ENCODE peak calls at places on chromosomes 11 and 22, in four cellular contexts. L is K562, E is GM12878, V is HepG2. S is an unnamed sample. For H4K20me1, the result is how much of the 10 kb centered on the place peaks cover.

GRCh38 chr11:5486003-5486402 is 2.5 kb upstream of the OR52D1 start:
- DNase-seq in E (no peak), L (no peak), V (no peak), S (no peak)

GRCh38 chr11:17343907-17344306 is 7.7 kb upstream of the NCR3LG1 start:
- DNase-seq in L (no peak), V (no peak), E (no peak), S (no peak)

GRCh38 chr22:40472036-40472435 is 101.6 kb downstream of the SGSM3 start:
- DNase-seq in L (no peak), E (no peak), V (no peak), S (no peak)

GRCh38 chr22:38176170-38176741 is 5.4 kb downstream of the PLA2G6 start:
- DNase-seq in E (peak), V (no peak), L (no peak), S (peak)

GRCh38 chr11:82719316-82719715 is 14.3 kb downstream of the FAM181B start:
- DNase-seq in V (no peak), L (no peak), E (no peak), S (no peak)

GRCh38 chr22:23286296-23286695 is 106.0 kb downstream of the BCR start:
- DNase-seq in E (no peak), L (peak), V (no peak), S (no peak)

GRCh38 chr11:59875856-59876519 is 2.6 kb upstream of the OOSP3 start:
- DNase-seq in E (no peak), V (peak), L (no peak), S (no peak)

GRCh38 chr11:14422052-14422813 is 63.2 kb upstream of the RRAS2 start:
- DNase-seq in V (peak), L (peak), E (no peak), S (peak)

GRCh38 chr22:22988785-22989184 is 81.5 kb upstream of the GNAZ start:
- DNase-seq in L (no peak), E (no peak), V (no peak), S (no peak)

GRCh38 chr11:69840371-69841169 is 21.4 kb upstream of the FGF3 start:
- DNase-seq in L (no peak), E (no peak), V (no peak), S (no peak)

GRCh38 chr11:71580057-71581003 is 2.3 kb downstream of the KRTAP5-11 start:
- DNase-seq in E (no peak), V (peak), L (peak), S (peak)

GRCh38 chr11:66849501-66850234 is 6.4 kb downstream of the RCE1 start:
- DNase-seq in V (no peak), E (no peak), L (no peak), S (no peak)

GRCh38 chr22:44426981-44427380 is 71.1 kb downstream of the RTL6 start:
- DNase-seq in V (no peak), E (no peak), L (no peak), S (no peak)

GRCh38 chr22:24140357-24140756 is 40.9 kb upstream of the SUSD2 start:
- DNase-seq in V (no peak), E (no peak), L (no peak), S (no peak)

GRCh38 chr11:125253289-125253688 is 88.7 kb downstream of the PKNOX2 start:
- DNase-seq in V (no peak), E (no peak), L (no peak), S (no peak)

GRCh38 chr11:112977620-112978212 is 16.5 kb downstream of the NCAM1 start:
- DNase-seq in E (no peak), L (peak), V (no peak), S (no peak)

GRCh38 chr11:19829109-19829790 is 116.6 kb downstream of the NAV2 start:
- DNase-seq in L (no peak), E (no peak), V (no peak), S (peak)

GRCh38 chr11:132982769-132983168 is 549.5 kb downstream of the OPCML start:
- DNase-seq in E (no peak), V (no peak), L (no peak), S (no peak)

GRCh38 chr11:32411937-32412615 is 23.3 kb downstream of the WT1 start:
- DNase-seq in E (no peak), V (no peak), L (no peak), S (no peak)

GRCh38 chr11:7490054-7490453 is 4.7 kb downstream of the OLFML1 start:
- DNase-seq in L (no peak), E (no peak), V (no peak), S (no peak)

GRCh38 chr22:20786536-20786979 is 12.6 kb downstream of the SERPIND1 start:
- DNase-seq in L (no peak), E (no peak), V (no peak), S (no peak)

GRCh38 chr22:45863981-45864751 is 112.8 kb downstream of the WNT7B start:
- DNase-seq in L (peak), E (no peak), V (peak), S (peak)

GRCh38 chr22:41367039-41367679 is 14.6 kb upstream of the TEF start:
- DNase-seq in E (no peak), V (peak), L (peak), S (peak)

GRCh38 chr11:111162306-111162705 is 83.2 kb upstream of the POU2AF2 start:
- DNase-seq in L (no peak), E (no peak), V (no peak), S (no peak)

GRCh38 chr11:126426126-126426525 is 70.6 kb downstream of the ST3GAL4 start:
- DNase-seq in V (no peak), L (no peak), E (no peak), S (no peak)

GRCh38 chr11:120183701-120184141 is 27.1 kb upstream of the OAF start:
- DNase-seq in E (no peak), V (no peak), L (no peak), S (no peak)

GRCh38 chr22:47357493-47357892 is 595.0 kb downstream of the TBC1D22A start:
- DNase-seq in E (no peak), L (no peak), V (no peak), S (no peak)

GRCh38 chr22:46776876-46777608 is 14.6 kb downstream of the TBC1D22A start:
- DNase-seq in V (no peak), E (no peak), L (no peak), S (no peak)

GRCh38 chr11:77413850-77414249 is 60.0 kb downstream of the PAK1 start:
- DNase-seq in V (no peak), L (no peak), E (no peak), S (no peak)

GRCh38 chr11:61691378-61692156 is 11.4 kb downstream of the DAGLA start:
- DNase-seq in E (no peak), V (no peak), L (no peak), S (no peak)

GRCh38 chr11:84420261-84420660 is 1134.1 kb upstream of the CCDC90B start:
- DNase-seq in E (no peak), V (no peak), L (no peak), S (no peak)

GRCh38 chr11:23112987-23113886 is 253.0 kb upstream of the CCDC179 start:
- DNase-seq in V (peak), E (no peak), L (peak), S (peak)

GRCh38 chr11:36354221-36355003 is 58.3 kb downstream of the PRR5L start:
- DNase-seq in L (no peak), V (no peak), E (peak), S (no peak)
- TF ChIP-seq MYC in L (no peak), V (no peak), E (no peak), S (no peak)

GRCh38 chr11:94152678-94153065 is 24.0 kb downstream of the PANX1 start:
- DNase-seq in V (no peak), L (no peak), E (no peak), S (no peak)
- H4K20me1 ChIP-seq in V (under half), L (under half), E (under half), S (under half)

GRCh38 chr11:44463751-44464150 is 101.7 kb upstream of the CD82 start:
- DNase-seq in E (no peak), V (no peak), L (no peak), S (no peak)
- TF ChIP-seq MYC in E (no peak), V (no peak), L (no peak), S (no peak)

GRCh38 chr11:94544582-94544831 is 786 bp downstream of the FUT4 start:
- DNase-seq in V (no peak), E (no peak), L (no peak), S (no peak)

GRCh38 chr11:94543695-94544581 is at the start of gene FUT4:
- DNase-seq in V (peak), L (peak), E (no peak), S (peak)

GRCh38 chr11:94546886-94547285 is 3.2 kb downstream of the FUT4 start:
- DNase-seq in V (no peak), L (no peak), E (no peak), S (no peak)

GRCh38 chr11:94545641-94546470 is 2.1 kb downstream of the FUT4 start:
- DNase-seq in V (no peak), E (no peak), L (no peak), S (no peak)

GRCh38 chr11:94544832-94545640 is 1.3 kb downstream of the FUT4 start:
- DNase-seq in L (no peak), E (no peak), V (no peak), S (no peak)
- H4K20me1 ChIP-seq in L (under half), E (under half), V (under half), S (under half)

GRCh38 chr11:134069996-134070845 is 1.3 kb downstream of the JAM3 start:
- DNase-seq in V (no peak), E (no peak), L (no peak), S (no peak)

GRCh38 chr11:134069426-134069921 is 602 bp downstream of the JAM3 start:
- DNase-seq in V (no peak), E (no peak), L (no peak), S (peak)

GRCh38 chr11:134071306-134071705 is 2.4 kb downstream of the JAM3 start:
- DNase-seq in L (no peak), V (no peak), E (no peak), S (no peak)

GRCh38 chr11:134067486-134067885 is 1.4 kb upstream of the JAM3 start:
- DNase-seq in E (no peak), V (no peak), L (no peak), S (no peak)

DNA sequence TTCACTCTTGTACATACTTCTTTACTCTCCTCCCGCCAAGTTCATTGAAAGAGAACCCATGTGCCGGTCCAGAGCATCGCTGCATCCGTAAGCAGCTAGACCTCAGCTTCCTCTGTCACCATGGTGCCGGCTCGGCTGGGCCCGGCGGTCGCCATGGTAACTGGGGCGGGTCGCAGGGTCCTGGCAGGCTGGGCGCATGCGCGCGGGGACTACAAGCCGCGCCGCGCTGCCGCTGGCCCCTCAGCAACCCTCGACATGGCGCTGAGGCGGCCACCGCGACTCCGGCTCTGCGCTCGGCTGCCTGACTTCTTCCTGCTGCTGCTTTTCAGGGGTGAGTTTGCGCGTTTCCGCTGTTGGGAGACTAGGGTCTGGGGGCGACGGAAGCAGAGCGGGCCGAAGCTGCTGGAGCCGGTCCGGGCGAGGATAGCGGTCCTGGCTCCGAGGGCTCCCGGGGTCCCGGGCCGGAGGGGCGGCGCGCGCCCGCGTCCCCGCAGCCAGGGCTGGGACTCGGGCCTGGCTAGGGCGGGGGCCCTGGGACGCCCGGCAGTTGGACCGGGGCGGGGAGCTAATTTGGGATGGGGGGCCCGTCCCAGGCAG is at the start of gene JAM3:
- DNase-seq in E (peak), V (peak), L (peak), S (peak)
- TF ChIP-seq MYC in E (no peak), V (peak), L (no peak), S (no peak)

DNA sequence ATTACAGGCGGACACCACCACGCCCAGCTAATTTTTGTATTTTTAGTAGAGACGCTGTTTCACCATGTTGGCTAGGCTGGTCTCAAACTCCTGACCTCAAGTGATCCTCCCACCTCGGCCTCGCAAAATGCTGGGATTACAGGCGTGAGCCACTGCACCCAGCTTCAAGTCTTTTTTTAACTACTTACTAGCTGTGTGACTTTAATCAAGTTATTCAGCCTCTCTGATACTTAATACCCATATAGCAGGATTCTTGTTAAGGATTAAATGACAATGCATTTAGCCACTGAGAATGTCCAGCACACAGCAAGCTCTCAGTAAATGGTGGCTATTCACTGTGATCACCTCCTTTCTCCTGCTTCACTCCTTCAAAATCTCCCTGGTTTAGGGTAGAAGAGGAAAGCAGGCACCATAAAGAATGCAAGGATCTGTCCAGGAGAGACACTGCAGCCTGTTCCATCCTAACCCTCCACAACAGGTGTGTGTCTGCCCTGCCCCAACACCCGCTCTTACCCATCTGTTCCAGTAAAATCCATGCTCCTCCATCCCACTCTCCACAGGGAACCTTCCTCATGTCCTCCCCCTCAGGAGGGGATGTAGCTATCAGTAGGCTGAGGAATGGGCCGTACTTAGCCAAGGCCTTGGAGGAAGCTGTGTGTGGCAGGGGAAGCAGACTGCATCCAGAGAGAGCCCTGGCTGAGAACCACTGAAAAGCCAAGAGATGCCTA is 69.3 kb downstream of the MICAL3 start:
- DNase-seq in V (no peak), E (no peak), L (no peak), S (no peak)
- H4K20me1 ChIP-seq in V (under half), E (under half), L (under half), S (under half)